ENCODE peak calls at places on chromosomes 16 and 17, in seven cellular contexts. E is GM23338, F is prostate gland, B is upper lobe of left lung, Q is endothelial cell of umbilical vein, A is transverse colon, M is HCT116. N is an unnamed sample.
A peak's percentile ranks its signal among the peaks of the same experiment; 100 is the strongest.

GRCh38 chr17:44847581-44847980 is at the start of gene HIGD1B:
- DNase-seq in E (no peak), F (no peak), B (no peak), Q (no peak), A (no peak), M (no peak), N (no peak)

GRCh38 chr16:50500171-50500874 is 47.9 kb upstream of the NKD1 start:
- DNase-seq in E (no peak), F (no peak), B (no peak), Q (no peak), A (no peak), M (no peak), N (no peak)

GRCh38 chr17:72008236-72008874 is 112.5 kb upstream of the SOX9 start:
- DNase-seq in E (no peak), F (no peak), B (no peak), Q (no peak), A (no peak), M (no peak), N (no peak)

GRCh38 chr17:77772461-77772897 is 186.0 kb upstream of the TNRC6C start:
- DNase-seq in E (peak; percentile 91), F (no peak), B (peak; percentile 87), Q (peak; percentile 40), A (peak; percentile 69), M (peak; percentile 32), N (peak; percentile 75)

GRCh38 chr16:49419016-49419415 is 45.4 kb downstream of the C16orf78 start:
- DNase-seq in E (no peak), F (no peak), B (peak; percentile 46), Q (no peak), A (no peak), M (no peak), N (no peak)

GRCh38 chr16:20300312-20301097 is 26.8 kb downstream of the GP2 start:
- DNase-seq in E (peak; percentile 90), F (peak; percentile 47), B (no peak), Q (peak; percentile 39), A (peak; percentile 43), M (peak; percentile 42), N (peak; percentile 40)

GRCh38 chr16:72021043-72021442 is 12.5 kb downstream of the DHODH start:
- DNase-seq in E (peak; percentile 81), F (no peak), B (peak; percentile 62), Q (no peak), A (no peak), M (no peak), N (no peak)

GRCh38 chr17:2792541-2793169 is 3.6 kb upstream of the RAP1GAP2 start:
- DNase-seq in E (no peak), F (no peak), B (no peak), Q (no peak), A (no peak), M (no peak), N (no peak)

GRCh38 chr16:79298476-79299153 is 301.9 kb downstream of the MAF start:
- DNase-seq in E (no peak), F (no peak), B (peak; percentile 35), Q (no peak), A (no peak), M (no peak), N (no peak)

GRCh38 chr16:11470676-11471415 is 115.9 kb downstream of the LITAF start:
- DNase-seq in E (peak; percentile 13), F (no peak), B (no peak), Q (no peak), A (no peak), M (no peak), N (no peak)

GRCh38 chr16:22300427-22301071 is 3.3 kb downstream of the POLR3E start:
- DNase-seq in E (peak; percentile 67), F (peak; percentile 46), B (no peak), Q (peak; percentile 52), A (peak; percentile 66), M (no peak), N (no peak)

DNA sequence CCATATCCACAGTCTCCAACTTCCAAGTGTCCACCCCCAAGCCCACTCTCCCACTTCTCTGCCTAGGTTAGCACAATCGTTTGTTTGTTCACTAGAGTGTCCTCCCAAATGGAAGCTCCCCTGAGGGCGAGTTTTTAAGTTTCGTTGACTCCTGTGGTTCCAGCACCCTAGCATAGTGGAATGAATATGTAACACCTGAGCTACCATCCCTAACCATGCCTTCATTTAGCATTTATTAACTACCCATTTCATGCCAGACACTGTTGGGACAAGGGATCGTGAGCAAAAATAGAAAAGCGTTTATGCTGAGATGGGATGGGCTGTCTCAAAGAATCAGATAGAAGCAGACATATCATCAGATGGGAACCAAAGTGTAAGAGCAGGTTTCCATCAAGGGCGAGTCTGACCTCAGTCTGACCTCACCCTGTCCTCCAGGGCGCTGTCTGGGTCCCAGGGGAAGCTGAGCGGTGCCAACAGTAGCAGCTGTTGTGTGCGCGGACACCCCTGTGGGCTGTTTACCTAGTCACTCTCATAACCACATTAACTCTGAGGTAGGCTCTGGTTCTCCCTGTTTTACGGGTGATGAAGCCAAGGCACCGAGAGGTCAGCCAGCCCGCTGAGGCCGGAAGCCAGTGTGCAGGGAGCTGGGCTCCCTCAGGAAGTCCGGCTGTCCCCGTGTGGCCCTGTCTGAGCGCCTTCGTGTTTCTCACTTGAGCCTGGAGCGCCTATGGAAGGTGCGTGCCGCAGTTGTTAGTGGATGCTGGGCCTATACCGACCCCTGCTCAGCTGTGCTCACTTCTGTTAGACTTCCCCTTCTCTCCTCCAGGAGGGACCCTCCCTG is 6.2 kb downstream of the CNP start:
- DNase-seq in E (no peak), F (peak; percentile 78), B (peak; percentile 67), Q (no peak), A (no peak), M (no peak), N (no peak)
- TF ChIP-seq POLR2AphosphoS5 in E (no peak), F (peak; percentile 75), B (peak; percentile 31), Q (no peak), A (no peak), M (no peak), N (peak; percentile 43)

DNA sequence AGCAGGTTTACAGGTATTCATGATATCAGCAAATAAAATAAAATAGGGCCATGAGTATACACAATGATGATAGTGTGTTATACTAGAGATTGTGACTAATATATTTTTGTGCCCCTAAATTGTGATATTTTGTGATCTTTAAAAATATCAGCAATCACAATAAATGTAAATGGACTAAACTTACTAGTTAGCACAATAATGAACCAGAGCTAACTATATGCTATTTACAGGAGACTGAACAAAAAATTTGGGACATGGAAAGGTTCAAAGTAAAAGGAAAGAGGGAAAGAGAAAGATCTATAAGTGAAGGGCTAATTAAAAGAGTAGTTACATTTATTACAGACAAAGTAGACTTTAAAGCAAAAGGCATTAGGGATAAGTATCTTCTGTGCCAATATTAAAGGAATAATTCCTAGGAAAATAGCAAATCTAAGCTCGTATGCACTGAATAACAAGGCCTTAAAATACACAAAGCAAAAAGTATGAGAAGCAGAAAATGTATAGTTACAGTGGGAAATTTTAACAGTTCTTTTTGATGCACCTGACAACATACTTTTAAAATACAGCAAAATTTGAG is 5.0 kb upstream of the MSI2 start:
- DNase-seq in E (no peak), F (no peak), B (no peak), Q (no peak), A (no peak), M (no peak), N (no peak)
- TF ChIP-seq POLR2AphosphoS5 in E (no peak), F (no peak), B (no peak), Q (no peak), A (no peak), M (no peak), N (no peak)

DNA sequence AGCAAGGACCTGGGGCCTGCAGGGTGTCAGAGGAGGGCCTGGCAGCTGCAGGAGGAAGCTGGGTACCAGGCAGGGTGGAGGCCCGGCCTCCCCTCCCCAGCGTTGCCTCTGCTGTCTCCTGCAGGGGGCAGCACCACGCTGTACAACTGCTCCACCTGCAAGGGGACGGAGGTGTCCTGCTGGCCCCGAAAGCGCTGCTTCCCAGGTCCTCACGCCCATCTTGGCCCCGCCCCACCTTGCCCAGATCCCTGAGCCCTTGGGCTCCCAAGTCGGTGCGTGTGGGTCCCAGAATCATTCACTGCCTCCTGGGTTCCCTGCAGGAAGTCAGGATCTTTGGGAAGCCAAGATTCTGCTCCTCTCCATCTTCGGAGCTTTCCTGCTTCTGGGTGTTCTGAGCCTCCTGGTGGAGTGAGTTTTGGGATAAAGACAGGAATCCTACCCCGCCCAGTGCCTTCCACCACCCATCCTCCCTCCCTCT is 1.2 kb downstream of the TMEM95 start:
- DNase-seq in E (peak; percentile 97), F (peak; percentile 71), B (peak; percentile 91), Q (peak; percentile 69), A (peak; percentile 91), M (peak; percentile 83), N (peak; percentile 85)
- TF ChIP-seq POLR2AphosphoS5 in E (peak; percentile 28), F (peak; percentile 63), B (peak; percentile 34), Q (peak; percentile 38), A (no peak), M (peak; percentile 64), N (no peak)

GRCh38 chr16:67871256-67871655 is 1.6 kb upstream of the EDC4 start:
- DNase-seq in E (no peak), F (no peak), B (no peak), Q (no peak), A (no peak), M (no peak), N (no peak)

GRCh38 chr16:67874147-67874771 is 1.4 kb downstream of the EDC4 start:
- DNase-seq in E (no peak), F (no peak), B (no peak), Q (no peak), A (no peak), M (no peak), N (no peak)

GRCh38 chr16:67873435-67874146 is 739 bp downstream of the EDC4 start:
- DNase-seq in E (peak; percentile 36), F (no peak), B (no peak), Q (peak; percentile 34), A (peak; percentile 28), M (no peak), N (no peak)

GRCh38 chr16:67872631-67873434 is at the start of gene EDC4:
- DNase-seq in E (peak; percentile 81), F (peak; percentile 48), B (peak; percentile 97), Q (peak; percentile 78), A (peak; percentile 88), M (peak; percentile 52), N (peak; percentile 97)

GRCh38 chr16:67872131-67872630 is 671 bp upstream of the EDC4 start:
- DNase-seq in E (no peak), F (no peak), B (no peak), Q (no peak), A (no peak), M (no peak), N (no peak)
- TF ChIP-seq POLR2AphosphoS5 in E (no peak), F (no peak), B (no peak), Q (no peak), A (no peak), M (no peak), N (no peak)

DNA sequence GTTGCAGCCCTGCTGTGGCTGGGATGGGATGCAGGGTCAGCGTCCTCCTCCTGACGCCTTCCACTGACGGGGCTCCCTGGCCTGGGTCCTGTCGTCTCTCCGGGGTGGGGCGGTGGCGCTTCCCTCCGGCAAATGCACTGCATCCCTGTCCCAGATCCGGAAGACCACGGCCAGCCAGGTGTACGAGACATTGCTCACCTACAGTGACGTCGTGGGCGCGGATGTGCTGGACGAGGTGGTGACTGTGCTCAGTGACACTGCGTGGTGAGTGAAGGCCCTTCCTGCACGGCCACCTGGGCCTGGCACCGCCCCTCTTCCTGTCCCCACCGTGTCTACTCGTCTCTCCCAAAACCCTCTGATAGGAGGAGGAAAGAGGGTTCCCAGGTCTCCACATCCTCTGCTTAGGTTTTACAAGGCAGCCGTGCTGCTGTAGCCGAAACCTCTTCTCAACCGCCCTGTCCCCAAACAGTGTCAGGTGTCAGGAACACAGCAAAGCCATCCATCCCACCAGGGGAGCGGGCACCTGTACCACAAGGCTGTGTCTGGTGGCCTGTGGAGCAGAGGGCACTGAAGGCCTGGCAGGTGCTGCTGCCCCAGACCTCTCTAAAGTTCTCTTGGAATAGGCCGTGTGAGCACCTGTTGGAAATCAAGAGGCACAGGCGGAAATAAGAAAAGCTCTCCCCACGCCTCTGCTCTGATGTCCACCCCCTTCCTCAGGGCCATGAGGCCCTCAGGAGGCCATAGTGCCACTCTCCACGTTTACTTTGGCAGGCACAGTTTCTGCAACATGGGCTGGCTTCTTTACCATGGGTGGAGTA is 99.6 kb upstream of the ZNF750 start:
- DNase-seq in E (no peak), F (no peak), B (peak; percentile 72), Q (no peak), A (no peak), M (no peak), N (no peak)
- TF ChIP-seq POLR2AphosphoS5 in E (no peak), F (no peak), B (peak; percentile 33), Q (no peak), A (no peak), M (no peak), N (no peak)

N was measured in GM12892.